ENCODE peak calls at places on chromosome 2, in six cellular contexts. H, E, W, D, Q and U are unnamed samples.

GRCh38 chr2:64516651-64517510 is 7.2 kb upstream of the AFTPH start:
- DNase-seq in H (no peak), E (no peak), W (no peak), D (no peak), Q (no peak), U (no peak)

GRCh38 chr2:55357907-55358306 is 61.7 kb downstream of the CCDC88A start:
- DNase-seq in H (no peak), E (no peak), W (no peak), D (no peak), Q (no peak), U (no peak)

GRCh38 chr2:9298583-9298982 is 92.0 kb downstream of the ASAP2 start:
- DNase-seq in H (no peak), E (no peak), W (no peak), D (no peak), Q (no peak), U (no peak)

GRCh38 chr2:240179186-240179815 is 38.8 kb upstream of the OTOS start:
- DNase-seq in H (no peak), E (no peak), W (no peak), D (no peak), Q (no peak), U (no peak)

GRCh38 chr2:136582631-136583205 is 182.6 kb upstream of the THSD7B start:
- DNase-seq in H (no peak), E (no peak), W (no peak), D (peak; percentile 6), Q (no peak), U (no peak)

GRCh38 chr2:241665731-241666440 is 20.7 kb downstream of the DTYMK start:
- DNase-seq in H (no peak), E (no peak), W (no peak), D (no peak), Q (no peak), U (peak; percentile 76)

GRCh38 chr2:4992226-4992625 is 700.0 kb upstream of the SOX11 start:
- DNase-seq in H (no peak), E (no peak), W (no peak), D (no peak), Q (no peak), U (no peak)

GRCh38 chr2:170764880-170765261 is 5.3 kb upstream of the ERICH2 start:
- DNase-seq in H (no peak), E (no peak), W (no peak), D (no peak), Q (no peak), U (no peak)

GRCh38 chr2:134436706-134437105 is 182.8 kb downstream of the MGAT5 start:
- DNase-seq in H (no peak), E (no peak), W (no peak), D (no peak), Q (no peak), U (no peak)

GRCh38 chr2:23414876-23415275 is 29.9 kb downstream of the KLHL29 start:
- DNase-seq in H (no peak), E (no peak), W (no peak), D (no peak), Q (no peak), U (no peak)

GRCh38 chr2:85926931-85927527 is 38.2 kb upstream of the ST3GAL5 start:
- DNase-seq in H (no peak), E (no peak), W (no peak), D (no peak), Q (no peak), U (no peak)

GRCh38 chr2:120716641-120717585 is 18.8 kb upstream of the GLI2 start:
- DNase-seq in H (no peak), E (no peak), W (no peak), D (no peak), Q (no peak), U (no peak)

GRCh38 chr2:208984376-208985100 is 439.3 kb upstream of the MAP2 start:
- DNase-seq in H (no peak), E (no peak), W (no peak), D (no peak), Q (no peak), U (no peak)

GRCh38 chr2:34997779-34998178 is 1357.8 kb upstream of the CRIM1 start:
- DNase-seq in H (no peak), E (no peak), W (no peak), D (no peak), Q (no peak), U (no peak)

GRCh38 chr2:60411295-60411694 is 142.2 kb downstream of the BCL11A start:
- DNase-seq in H (no peak), E (no peak), W (no peak), D (no peak), Q (no peak), U (no peak)

GRCh38 chr2:109331864-109332848 is 203.2 kb downstream of the SH3RF3 start:
- DNase-seq in H (peak; percentile 77), E (peak; percentile 22), W (peak; percentile 69), D (no peak), Q (no peak), U (peak; percentile 58)

GRCh38 chr2:23554054-23554697 is 169.2 kb downstream of the KLHL29 start:
- DNase-seq in H (peak; percentile 64), E (no peak), W (no peak), D (no peak), Q (no peak), U (no peak)

GRCh38 chr2:112004246-112004645 is 50.8 kb upstream of the TMEM87B start:
- DNase-seq in H (peak; percentile 20), E (no peak), W (no peak), D (peak; percentile 29), Q (no peak), U (no peak)

GRCh38 chr2:44524347-44524926 is 162.7 kb downstream of the CAMKMT start:
- DNase-seq in H (no peak), E (no peak), W (no peak), D (no peak), Q (no peak), U (no peak)

GRCh38 chr2:148645925-148646559 is 1.5 kb downstream of the EPC2 start:
- DNase-seq in H (peak; percentile 33), E (peak; percentile 60), W (no peak), D (peak; percentile 68), Q (peak; percentile 8), U (peak; percentile 46)